ENCODE peak calls at places on chromosome 16, in four cellular contexts. One of them, this sample, is unnamed.

GRCh38 chr16:67092227-67092626 is 17.5 kb upstream of the PHAF1 start:
- DNase-seq in A549: no peak
- DNase-seq in activated CD8-positive, alpha-beta T cell treated with anti-CD3 and anti-CD28 coated beads, Interleukin-2, amount 10 ng/mL, durations not matched to agents 7 days and 5 days: no peak
- DNase-seq in cardiac septum: no peak
- DNase-seq in this sample: no peak

GRCh38 chr16:75424096-75424762 is 9.1 kb downstream of the CFDP1 start:
- DNase-seq in A549: no peak
- DNase-seq in activated CD8-positive, alpha-beta T cell treated with anti-CD3 and anti-CD28 coated beads, Interleukin-2, amount 10 ng/mL, durations not matched to agents 7 days and 5 days: no peak
- DNase-seq in cardiac septum: no peak
- DNase-seq in this sample: no peak

GRCh38 chr16:22671301-22672076 is 142.5 kb upstream of the HS3ST2 start:
- DNase-seq in A549: no peak
- DNase-seq in activated CD8-positive, alpha-beta T cell treated with anti-CD3 and anti-CD28 coated beads, Interleukin-2, amount 10 ng/mL, durations not matched to agents 7 days and 5 days: no peak
- DNase-seq in cardiac septum: no peak
- DNase-seq in this sample: no peak

GRCh38 chr16:1657841-1658240 is 20.2 kb upstream of the JPT2 start:
- DNase-seq in A549: no peak
- DNase-seq in activated CD8-positive, alpha-beta T cell treated with anti-CD3 and anti-CD28 coated beads, Interleukin-2, amount 10 ng/mL, durations not matched to agents 7 days and 5 days: no peak
- DNase-seq in cardiac septum: no peak
- DNase-seq in this sample: no peak

GRCh38 chr16:31874354-31875111 is 926 bp downstream of the ZNF267 start:
- DNase-seq in A549: peak; percentile 43
- DNase-seq in activated CD8-positive, alpha-beta T cell treated with anti-CD3 and anti-CD28 coated beads, Interleukin-2, amount 10 ng/mL, durations not matched to agents 7 days and 5 days: peak; percentile 43
- DNase-seq in cardiac septum: no peak
- DNase-seq in this sample: no peak

GRCh38 chr16:57299009-57299718 is 14.7 kb upstream of the PLLP start:
- DNase-seq in A549: peak; percentile 80
- DNase-seq in activated CD8-positive, alpha-beta T cell treated with anti-CD3 and anti-CD28 coated beads, Interleukin-2, amount 10 ng/mL, durations not matched to agents 7 days and 5 days: no peak
- DNase-seq in cardiac septum: no peak
- DNase-seq in this sample: no peak

GRCh38 chr16:58236231-58236690 is 38.4 kb upstream of the CSNK2A2 start:
- DNase-seq in A549: peak; percentile 82
- DNase-seq in activated CD8-positive, alpha-beta T cell treated with anti-CD3 and anti-CD28 coated beads, Interleukin-2, amount 10 ng/mL, durations not matched to agents 7 days and 5 days: peak; percentile 74
- DNase-seq in cardiac septum: no peak
- DNase-seq in this sample: peak; percentile 46

GRCh38 chr16:68093816-68094613 is 8.8 kb downstream of the NFATC3 start:
- DNase-seq in A549: no peak
- DNase-seq in activated CD8-positive, alpha-beta T cell treated with anti-CD3 and anti-CD28 coated beads, Interleukin-2, amount 10 ng/mL, durations not matched to agents 7 days and 5 days: no peak
- DNase-seq in cardiac septum: no peak
- DNase-seq in this sample: no peak

GRCh38 chr16:84138824-84139627 is 6.0 kb downstream of the HSDL1 start:
- DNase-seq in A549: no peak
- DNase-seq in activated CD8-positive, alpha-beta T cell treated with anti-CD3 and anti-CD28 coated beads, Interleukin-2, amount 10 ng/mL, durations not matched to agents 7 days and 5 days: peak; percentile 61
- DNase-seq in cardiac septum: no peak
- DNase-seq in this sample: no peak

GRCh38 chr16:89026121-89026612 is 49.2 kb upstream of the CBFA2T3 start:
- DNase-seq in A549: no peak
- DNase-seq in activated CD8-positive, alpha-beta T cell treated with anti-CD3 and anti-CD28 coated beads, Interleukin-2, amount 10 ng/mL, durations not matched to agents 7 days and 5 days: peak; percentile 71
- DNase-seq in cardiac septum: no peak
- DNase-seq in this sample: no peak

GRCh38 chr16:67163903-67164558 is 514 bp upstream of the HSF4 start:
- DNase-seq in A549: no peak
- DNase-seq in activated CD8-positive, alpha-beta T cell treated with anti-CD3 and anti-CD28 coated beads, Interleukin-2, amount 10 ng/mL, durations not matched to agents 7 days and 5 days: no peak
- DNase-seq in cardiac septum: no peak
- DNase-seq in this sample: peak; percentile 76

GRCh38 chr16:75108792-75109731 is 7.5 kb downstream of the LDHD start:
- DNase-seq in A549: peak; percentile 46
- DNase-seq in activated CD8-positive, alpha-beta T cell treated with anti-CD3 and anti-CD28 coated beads, Interleukin-2, amount 10 ng/mL, durations not matched to agents 7 days and 5 days: peak; percentile 57
- DNase-seq in cardiac septum: peak; percentile 92
- DNase-seq in this sample: peak; percentile 88

GRCh38 chr16:70805380-70805779 is 4.4 kb upstream of the VAC14 start:
- DNase-seq in A549: no peak
- DNase-seq in activated CD8-positive, alpha-beta T cell treated with anti-CD3 and anti-CD28 coated beads, Interleukin-2, amount 10 ng/mL, durations not matched to agents 7 days and 5 days: no peak
- DNase-seq in cardiac septum: no peak
- DNase-seq in this sample: no peak

This sample was measured in ovary.